ENCODE peak calls at places on chromosome 21, in nine cellular contexts. One of them, this sample, is unnamed.

GRCh38 chr21:43916691-43917514 is 51.9 kb downstream of the AGPAT3 start:
- DNase-seq in AG09309: no peak
- DNase-seq in progenitor cell of endocrine pancreas: no peak
- DNase-seq in NCI-H2081: no peak
- DNase-seq in stimulated activated naive B cell treated with anti-CD40 and anti-IgM and Interleukin-4, amounts not matched to agents 10 μg/mL and 1 μg/mL and 100 μg/mL, for 72 hours: no peak
- DNase-seq in effector CD4-positive, alpha-beta T cell: peak
- DNase-seq in CD4-positive, alpha-beta T cell: peak
- DNase-seq in SIG-M5: no peak
- DNase-seq in RWPE1: no peak
- DNase-seq in this sample: peak

GRCh38 chr21:38920631-38921398 is 115.1 kb downstream of the ETS2 start:
- DNase-seq in AG09309: peak
- DNase-seq in effector CD4-positive, alpha-beta T cell: no peak
- DNase-seq in progenitor cell of endocrine pancreas: no peak
- DNase-seq in RWPE1: no peak
- DNase-seq in stimulated activated naive B cell treated with anti-CD40 and anti-IgM and Interleukin-4, amounts not matched to agents 10 μg/mL and 1 μg/mL and 100 μg/mL, for 72 hours: no peak
- DNase-seq in NCI-H2081: no peak
- DNase-seq in CD4-positive, alpha-beta T cell: no peak
- DNase-seq in SIG-M5: no peak
- DNase-seq in this sample: peak

GRCh38 chr21:27429612-27430361 is 462.9 kb upstream of the ADAMTS5 start:
- DNase-seq in SIG-M5: no peak
- DNase-seq in stimulated activated naive B cell treated with anti-CD40 and anti-IgM and Interleukin-4, amounts not matched to agents 10 μg/mL and 1 μg/mL and 100 μg/mL, for 72 hours: no peak
- DNase-seq in NCI-H2081: no peak
- DNase-seq in CD4-positive, alpha-beta T cell: no peak
- DNase-seq in RWPE1: no peak
- DNase-seq in AG09309: peak
- DNase-seq in progenitor cell of endocrine pancreas: no peak
- DNase-seq in effector CD4-positive, alpha-beta T cell: no peak
- DNase-seq in this sample: peak

GRCh38 chr21:38631171-38631570 is 132.9 kb upstream of the ERG start:
- DNase-seq in progenitor cell of endocrine pancreas: no peak
- DNase-seq in AG09309: peak
- DNase-seq in SIG-M5: no peak
- DNase-seq in CD4-positive, alpha-beta T cell: no peak
- DNase-seq in stimulated activated naive B cell treated with anti-CD40 and anti-IgM and Interleukin-4, amounts not matched to agents 10 μg/mL and 1 μg/mL and 100 μg/mL, for 72 hours: no peak
- DNase-seq in RWPE1: no peak
- DNase-seq in NCI-H2081: no peak
- DNase-seq in effector CD4-positive, alpha-beta T cell: no peak
- DNase-seq in this sample: no peak

GRCh38 chr21:40687625-40688024 is 159.3 kb downstream of the DSCAM start:
- DNase-seq in effector CD4-positive, alpha-beta T cell: no peak
- DNase-seq in stimulated activated naive B cell treated with anti-CD40 and anti-IgM and Interleukin-4, amounts not matched to agents 10 μg/mL and 1 μg/mL and 100 μg/mL, for 72 hours: no peak
- DNase-seq in SIG-M5: no peak
- DNase-seq in AG09309: no peak
- DNase-seq in CD4-positive, alpha-beta T cell: no peak
- DNase-seq in NCI-H2081: no peak
- DNase-seq in progenitor cell of endocrine pancreas: no peak
- DNase-seq in RWPE1: no peak
- DNase-seq in this sample: no peak

GRCh38 chr21:26850116-26850643 is 5.0 kb upstream of the ADAMTS1 start:
- DNase-seq in RWPE1: peak
- DNase-seq in progenitor cell of endocrine pancreas: no peak
- DNase-seq in SIG-M5: no peak
- DNase-seq in AG09309: no peak
- DNase-seq in CD4-positive, alpha-beta T cell: no peak
- DNase-seq in effector CD4-positive, alpha-beta T cell: no peak
- DNase-seq in NCI-H2081: peak
- DNase-seq in stimulated activated naive B cell treated with anti-CD40 and anti-IgM and Interleukin-4, amounts not matched to agents 10 μg/mL and 1 μg/mL and 100 μg/mL, for 72 hours: no peak
- DNase-seq in this sample: peak

GRCh38 chr21:37463083-37463780 is 96.7 kb downstream of the DYRK1A start:
- DNase-seq in effector CD4-positive, alpha-beta T cell: no peak
- DNase-seq in CD4-positive, alpha-beta T cell: no peak
- DNase-seq in stimulated activated naive B cell treated with anti-CD40 and anti-IgM and Interleukin-4, amounts not matched to agents 10 μg/mL and 1 μg/mL and 100 μg/mL, for 72 hours: no peak
- DNase-seq in NCI-H2081: peak
- DNase-seq in AG09309: no peak
- DNase-seq in SIG-M5: no peak
- DNase-seq in progenitor cell of endocrine pancreas: no peak
- DNase-seq in RWPE1: peak
- DNase-seq in this sample: peak

GRCh38 chr21:36122977-36123376 is 11.9 kb upstream of the CBR3 start:
- DNase-seq in SIG-M5: no peak
- DNase-seq in effector CD4-positive, alpha-beta T cell: no peak
- DNase-seq in AG09309: no peak
- DNase-seq in stimulated activated naive B cell treated with anti-CD40 and anti-IgM and Interleukin-4, amounts not matched to agents 10 μg/mL and 1 μg/mL and 100 μg/mL, for 72 hours: no peak
- DNase-seq in CD4-positive, alpha-beta T cell: no peak
- DNase-seq in RWPE1: no peak
- DNase-seq in NCI-H2081: no peak
- DNase-seq in progenitor cell of endocrine pancreas: no peak
- DNase-seq in this sample: no peak

GRCh38 chr21:29330797-29331196 is 32.1 kb downstream of the BACH1 start:
- DNase-seq in stimulated activated naive B cell treated with anti-CD40 and anti-IgM and Interleukin-4, amounts not matched to agents 10 μg/mL and 1 μg/mL and 100 μg/mL, for 72 hours: no peak
- DNase-seq in effector CD4-positive, alpha-beta T cell: no peak
- DNase-seq in progenitor cell of endocrine pancreas: no peak
- DNase-seq in AG09309: no peak
- DNase-seq in NCI-H2081: no peak
- DNase-seq in RWPE1: no peak
- DNase-seq in SIG-M5: no peak
- DNase-seq in CD4-positive, alpha-beta T cell: no peak
- DNase-seq in this sample: no peak

GRCh38 chr21:34008618-34009017 is 64.8 kb upstream of the MRPS6 start:
- DNase-seq in NCI-H2081: no peak
- DNase-seq in stimulated activated naive B cell treated with anti-CD40 and anti-IgM and Interleukin-4, amounts not matched to agents 10 μg/mL and 1 μg/mL and 100 μg/mL, for 72 hours: no peak
- DNase-seq in AG09309: no peak
- DNase-seq in progenitor cell of endocrine pancreas: no peak
- DNase-seq in RWPE1: no peak
- DNase-seq in CD4-positive, alpha-beta T cell: no peak
- DNase-seq in SIG-M5: no peak
- DNase-seq in effector CD4-positive, alpha-beta T cell: no peak
- DNase-seq in this sample: no peak

GRCh38 chr21:38819719-38820147 is 14.0 kb downstream of the ETS2 start:
- DNase-seq in AG09309: no peak
- DNase-seq in SIG-M5: no peak
- DNase-seq in progenitor cell of endocrine pancreas: no peak
- DNase-seq in effector CD4-positive, alpha-beta T cell: no peak
- DNase-seq in RWPE1: peak
- DNase-seq in CD4-positive, alpha-beta T cell: no peak
- DNase-seq in NCI-H2081: no peak
- DNase-seq in stimulated activated naive B cell treated with anti-CD40 and anti-IgM and Interleukin-4, amounts not matched to agents 10 μg/mL and 1 μg/mL and 100 μg/mL, for 72 hours: no peak
- DNase-seq in this sample: peak

GRCh38 chr21:35643176-35643575 is 417.1 kb downstream of the SETD4 start:
- DNase-seq in progenitor cell of endocrine pancreas: no peak
- DNase-seq in CD4-positive, alpha-beta T cell: no peak
- DNase-seq in SIG-M5: no peak
- DNase-seq in NCI-H2081: no peak
- DNase-seq in effector CD4-positive, alpha-beta T cell: no peak
- DNase-seq in stimulated activated naive B cell treated with anti-CD40 and anti-IgM and Interleukin-4, amounts not matched to agents 10 μg/mL and 1 μg/mL and 100 μg/mL, for 72 hours: no peak
- DNase-seq in AG09309: no peak
- DNase-seq in RWPE1: peak
- DNase-seq in this sample: no peak

GRCh38 chr21:15804247-15804985 is 74.6 kb downstream of the USP25 start:
- DNase-seq in RWPE1: no peak
- DNase-seq in AG09309: no peak
- DNase-seq in effector CD4-positive, alpha-beta T cell: no peak
- DNase-seq in SIG-M5: no peak
- DNase-seq in CD4-positive, alpha-beta T cell: no peak
- DNase-seq in stimulated activated naive B cell treated with anti-CD40 and anti-IgM and Interleukin-4, amounts not matched to agents 10 μg/mL and 1 μg/mL and 100 μg/mL, for 72 hours: no peak
- DNase-seq in NCI-H2081: no peak
- DNase-seq in progenitor cell of endocrine pancreas: no peak
- DNase-seq in this sample: no peak

GRCh38 chr21:32578107-32578691 is 7.1 kb downstream of the TCP10L start:
- DNase-seq in NCI-H2081: no peak
- DNase-seq in stimulated activated naive B cell treated with anti-CD40 and anti-IgM and Interleukin-4, amounts not matched to agents 10 μg/mL and 1 μg/mL and 100 μg/mL, for 72 hours: no peak
- DNase-seq in progenitor cell of endocrine pancreas: no peak
- DNase-seq in SIG-M5: no peak
- DNase-seq in RWPE1: no peak
- DNase-seq in CD4-positive, alpha-beta T cell: no peak
- DNase-seq in effector CD4-positive, alpha-beta T cell: no peak
- DNase-seq in AG09309: no peak
- DNase-seq in this sample: no peak

GRCh38 chr21:23578027-23578426 is 2029.3 kb downstream of the MRPL39 start:
- DNase-seq in RWPE1: no peak
- DNase-seq in effector CD4-positive, alpha-beta T cell: no peak
- DNase-seq in stimulated activated naive B cell treated with anti-CD40 and anti-IgM and Interleukin-4, amounts not matched to agents 10 μg/mL and 1 μg/mL and 100 μg/mL, for 72 hours: no peak
- DNase-seq in SIG-M5: no peak
- DNase-seq in NCI-H2081: peak
- DNase-seq in CD4-positive, alpha-beta T cell: no peak
- DNase-seq in progenitor cell of endocrine pancreas: no peak
- DNase-seq in AG09309: no peak
- DNase-seq in this sample: no peak

GRCh38 chr21:24658016-24658415 is 949.3 kb downstream of the MRPL39 start:
- DNase-seq in effector CD4-positive, alpha-beta T cell: no peak
- DNase-seq in AG09309: no peak
- DNase-seq in stimulated activated naive B cell treated with anti-CD40 and anti-IgM and Interleukin-4, amounts not matched to agents 10 μg/mL and 1 μg/mL and 100 μg/mL, for 72 hours: no peak
- DNase-seq in progenitor cell of endocrine pancreas: no peak
- DNase-seq in NCI-H2081: no peak
- DNase-seq in RWPE1: peak
- DNase-seq in CD4-positive, alpha-beta T cell: no peak
- DNase-seq in SIG-M5: no peak
- DNase-seq in this sample: no peak

GRCh38 chr21:43988506-43989230 is 23.4 kb upstream of the TRAPPC10 start:
- DNase-seq in stimulated activated naive B cell treated with anti-CD40 and anti-IgM and Interleukin-4, amounts not matched to agents 10 μg/mL and 1 μg/mL and 100 μg/mL, for 72 hours: no peak
- DNase-seq in NCI-H2081: no peak
- DNase-seq in progenitor cell of endocrine pancreas: no peak
- DNase-seq in CD4-positive, alpha-beta T cell: no peak
- DNase-seq in RWPE1: no peak
- DNase-seq in SIG-M5: no peak
- DNase-seq in AG09309: no peak
- DNase-seq in effector CD4-positive, alpha-beta T cell: no peak
- DNase-seq in this sample: no peak

GRCh38 chr21:35046223-35046690 is 2.8 kb downstream of the RUNX1 start:
- DNase-seq in RWPE1: no peak
- DNase-seq in effector CD4-positive, alpha-beta T cell: no peak
- DNase-seq in stimulated activated naive B cell treated with anti-CD40 and anti-IgM and Interleukin-4, amounts not matched to agents 10 μg/mL and 1 μg/mL and 100 μg/mL, for 72 hours: no peak
- DNase-seq in CD4-positive, alpha-beta T cell: no peak
- DNase-seq in SIG-M5: no peak
- DNase-seq in progenitor cell of endocrine pancreas: no peak
- DNase-seq in NCI-H2081: no peak
- DNase-seq in AG09309: no peak
- DNase-seq in this sample: no peak

GRCh38 chr21:42317826-42318746 is 2.9 kb upstream of the TFF3 start:
- DNase-seq in SIG-M5: no peak
- DNase-seq in CD4-positive, alpha-beta T cell: no peak
- DNase-seq in progenitor cell of endocrine pancreas: no peak
- DNase-seq in AG09309: no peak
- DNase-seq in RWPE1: no peak
- DNase-seq in effector CD4-positive, alpha-beta T cell: no peak
- DNase-seq in stimulated activated naive B cell treated with anti-CD40 and anti-IgM and Interleukin-4, amounts not matched to agents 10 μg/mL and 1 μg/mL and 100 μg/mL, for 72 hours: no peak
- DNase-seq in NCI-H2081: peak
- DNase-seq in this sample: no peak